ENCODE peak calls at places on chromosome 18, in four cellular contexts. One of them, this sample, is unnamed.

GRCh38 chr18:58529714-58530354 is 99.1 kb downstream of the ALPK2 start:
- DNase-seq in progenitor cell of endocrine pancreas: peak
- DNase-seq in omental fat pad: peak
- DNase-seq in PC-9: no peak
- DNase-seq in this sample: peak

GRCh38 chr18:57943723-57944122 is 100.3 kb upstream of the NEDD4L start:
- DNase-seq in progenitor cell of endocrine pancreas: no peak
- DNase-seq in PC-9: no peak
- DNase-seq in omental fat pad: no peak
- DNase-seq in this sample: no peak

GRCh38 chr18:2980607-2980923 is 32.4 kb downstream of the LPIN2 start:
- DNase-seq in PC-9: no peak
- DNase-seq in progenitor cell of endocrine pancreas: no peak
- DNase-seq in omental fat pad: no peak
- DNase-seq in this sample: no peak

GRCh38 chr18:50306944-50307343 is 19.5 kb upstream of the CXXC1 start:
- DNase-seq in PC-9: peak
- DNase-seq in progenitor cell of endocrine pancreas: no peak
- DNase-seq in omental fat pad: no peak
- DNase-seq in this sample: no peak

GRCh38 chr18:79625195-79625923 is 54.2 kb upstream of the CTDP1 start:
- DNase-seq in progenitor cell of endocrine pancreas: no peak
- DNase-seq in PC-9: no peak
- DNase-seq in omental fat pad: no peak
- DNase-seq in this sample: peak

GRCh38 chr18:78408623-78409022 is 571.0 kb upstream of the SALL3 start:
- DNase-seq in progenitor cell of endocrine pancreas: no peak
- DNase-seq in omental fat pad: no peak
- DNase-seq in PC-9: no peak
- DNase-seq in this sample: no peak

GRCh38 chr18:78629426-78629825 is 350.2 kb upstream of the SALL3 start:
- DNase-seq in omental fat pad: no peak
- DNase-seq in PC-9: no peak
- DNase-seq in progenitor cell of endocrine pancreas: no peak
- DNase-seq in this sample: no peak

GRCh38 chr18:47248610-47249343 is 2.7 kb downstream of the SKOR2 start:
- DNase-seq in progenitor cell of endocrine pancreas: no peak
- DNase-seq in PC-9: no peak
- DNase-seq in omental fat pad: no peak
- DNase-seq in this sample: no peak

GRCh38 chr18:58952303-58952702 is 87.6 kb downstream of the ZNF532 start:
- DNase-seq in progenitor cell of endocrine pancreas: no peak
- DNase-seq in PC-9: no peak
- DNase-seq in omental fat pad: no peak
- DNase-seq in this sample: no peak

GRCh38 chr18:45793295-45793965 is 32.0 kb upstream of the SIGLEC15 start:
- DNase-seq in omental fat pad: no peak
- DNase-seq in PC-9: peak
- DNase-seq in progenitor cell of endocrine pancreas: no peak
- DNase-seq in this sample: no peak

GRCh38 chr18:73791081-73791480 is 356.6 kb downstream of the FBXO15 start:
- DNase-seq in omental fat pad: no peak
- DNase-seq in PC-9: no peak
- DNase-seq in progenitor cell of endocrine pancreas: no peak
- DNase-seq in this sample: no peak

GRCh38 chr18:63150326-63150725 is 169.2 kb downstream of the BCL2 start:
- DNase-seq in omental fat pad: no peak
- DNase-seq in progenitor cell of endocrine pancreas: no peak
- DNase-seq in PC-9: no peak
- DNase-seq in this sample: no peak

GRCh38 chr18:364221-364620 is 96.4 kb upstream of the THOC1 start:
- DNase-seq in PC-9: no peak
- DNase-seq in progenitor cell of endocrine pancreas: no peak
- DNase-seq in omental fat pad: no peak
- DNase-seq in this sample: no peak

GRCh38 chr18:43627833-43628370 is 350.6 kb upstream of the SYT4 start:
- DNase-seq in omental fat pad: no peak
- DNase-seq in PC-9: no peak
- DNase-seq in progenitor cell of endocrine pancreas: no peak
- DNase-seq in this sample: no peak

GRCh38 chr18:13112982-13113381 is 105.6 kb upstream of the LDLRAD4 start:
- DNase-seq in progenitor cell of endocrine pancreas: peak
- DNase-seq in omental fat pad: no peak
- DNase-seq in PC-9: no peak
- DNase-seq in this sample: no peak

GRCh38 chr18:57787068-57787682 is 15.9 kb downstream of the ATP8B1 start:
- DNase-seq in progenitor cell of endocrine pancreas: no peak
- DNase-seq in omental fat pad: no peak
- DNase-seq in PC-9: no peak
- DNase-seq in this sample: no peak

GRCh38 chr18:11541179-11541578 is 68.2 kb upstream of the SLC35G4 start:
- DNase-seq in PC-9: no peak
- DNase-seq in omental fat pad: no peak
- DNase-seq in progenitor cell of endocrine pancreas: no peak
- DNase-seq in this sample: no peak

GRCh38 chr18:79935925-79936324 is 15.5 kb downstream of the SLC66A2 start:
- DNase-seq in PC-9: no peak
- DNase-seq in omental fat pad: peak
- DNase-seq in progenitor cell of endocrine pancreas: no peak
- DNase-seq in this sample: no peak

GRCh38 chr18:48547456-48548403 is 8.9 kb downstream of the CTIF start:
- DNase-seq in PC-9: peak
- DNase-seq in omental fat pad: no peak
- DNase-seq in progenitor cell of endocrine pancreas: no peak
- DNase-seq in this sample: no peak

GRCh38 chr18:62745089-62745751 is 29.9 kb downstream of the PHLPP1 start:
- DNase-seq in progenitor cell of endocrine pancreas: no peak
- DNase-seq in omental fat pad: no peak
- DNase-seq in PC-9: no peak
- DNase-seq in this sample: peak

GRCh38 chr18:79819064-79819725 is 21.5 kb downstream of the KCNG2 start:
- DNase-seq in progenitor cell of endocrine pancreas: no peak
- DNase-seq in omental fat pad: no peak
- DNase-seq in PC-9: no peak
- DNase-seq in this sample: no peak

GRCh38 chr18:77316641-77317040 is 67.0 kb downstream of the GALR1 start:
- DNase-seq in PC-9: no peak
- DNase-seq in progenitor cell of endocrine pancreas: no peak
- DNase-seq in omental fat pad: no peak
- DNase-seq in this sample: no peak

GRCh38 chr18:58349650-58350049 is 279.2 kb downstream of the ALPK2 start:
- DNase-seq in progenitor cell of endocrine pancreas: no peak
- DNase-seq in PC-9: no peak
- DNase-seq in omental fat pad: no peak
- DNase-seq in this sample: no peak

GRCh38 chr18:26635466-26635865 is 87.1 kb upstream of the KCTD1 start:
- DNase-seq in progenitor cell of endocrine pancreas: no peak
- DNase-seq in omental fat pad: no peak
- DNase-seq in PC-9: no peak
- DNase-seq in this sample: no peak

GRCh38 chr18:7273301-7273911 is 42.5 kb downstream of the LRRC30 start:
- DNase-seq in progenitor cell of endocrine pancreas: no peak
- DNase-seq in PC-9: no peak
- DNase-seq in omental fat pad: peak
- DNase-seq in this sample: no peak

GRCh38 chr18:26617151-26617554 is 68.8 kb upstream of the KCTD1 start:
- DNase-seq in omental fat pad: no peak
- DNase-seq in PC-9: peak
- DNase-seq in progenitor cell of endocrine pancreas: no peak
- DNase-seq in this sample: no peak

GRCh38 chr18:3211236-3211992 is 8.4 kb downstream of the MYOM1 start:
- DNase-seq in omental fat pad: no peak
- DNase-seq in progenitor cell of endocrine pancreas: no peak
- DNase-seq in PC-9: no peak
- DNase-seq in this sample: no peak

GRCh38 chr18:37565138-37565984 is at the start of gene CELF4:
- DNase-seq in PC-9: no peak
- DNase-seq in progenitor cell of endocrine pancreas: no peak
- DNase-seq in omental fat pad: no peak
- DNase-seq in this sample: no peak

GRCh38 chr18:3060667-3061580 is 48.0 kb upstream of the LPIN2 start:
- DNase-seq in PC-9: no peak
- DNase-seq in progenitor cell of endocrine pancreas: no peak
- DNase-seq in omental fat pad: no peak
- DNase-seq in this sample: peak

GRCh38 chr18:6820314-6820713 is 90.8 kb downstream of the ARHGAP28 start:
- DNase-seq in progenitor cell of endocrine pancreas: no peak
- DNase-seq in PC-9: no peak
- DNase-seq in omental fat pad: no peak
- DNase-seq in this sample: no peak

GRCh38 chr18:811192-812122 is 585 bp downstream of the YES1 start:
- DNase-seq in omental fat pad: no peak
- DNase-seq in progenitor cell of endocrine pancreas: peak
- DNase-seq in PC-9: no peak
- DNase-seq in this sample: no peak

DNA sequence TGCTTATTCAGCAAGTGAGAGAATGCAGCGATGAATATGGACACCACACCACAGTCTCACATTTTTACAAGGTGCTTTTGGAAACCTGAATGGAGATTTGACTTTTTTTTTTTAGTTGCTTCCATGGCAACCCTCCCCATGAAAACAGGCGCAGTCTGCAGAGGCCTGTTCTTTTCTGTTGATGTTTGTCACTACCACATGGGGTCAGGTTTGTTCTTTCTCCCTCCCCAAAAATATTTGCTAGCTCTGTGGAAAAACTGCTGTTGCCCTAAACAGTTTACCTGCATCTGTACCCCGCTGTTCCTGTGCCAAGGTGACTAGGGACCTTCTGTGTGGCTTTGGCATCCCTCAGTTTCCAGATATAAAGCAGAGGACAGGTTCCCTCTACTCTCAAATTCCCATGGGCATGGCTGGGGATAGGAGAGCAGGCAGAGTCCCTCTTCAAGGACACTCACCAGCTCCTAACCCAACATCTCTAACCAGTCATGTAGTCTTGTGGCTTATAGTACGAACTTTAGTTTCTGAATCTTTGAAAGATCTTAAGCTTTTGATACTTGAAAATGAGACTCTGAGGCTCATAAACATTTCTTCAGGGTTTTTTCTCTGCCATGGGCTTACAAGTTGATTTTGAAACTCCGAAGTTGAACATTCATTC is 14.7 kb upstream of the MAPRE2 start:
- DNase-seq in PC-9: no peak
- DNase-seq in omental fat pad: no peak
- DNase-seq in progenitor cell of endocrine pancreas: no peak
- DNase-seq in this sample: no peak
- TF ChIP-seq CTCF in PC-9: no peak
- TF ChIP-seq CTCF in omental fat pad: no peak
- TF ChIP-seq CTCF in progenitor cell of endocrine pancreas: no peak
- TF ChIP-seq CTCF in this sample: peak

GRCh38 chr18:24446453-24446852 is 14.0 kb upstream of the HRH4 start:
- DNase-seq in PC-9: no peak
- DNase-seq in omental fat pad: no peak
- DNase-seq in progenitor cell of endocrine pancreas: no peak
- DNase-seq in this sample: no peak

GRCh38 chr18:24443870-24444269 is 16.6 kb upstream of the HRH4 start:
- DNase-seq in PC-9: no peak
- DNase-seq in progenitor cell of endocrine pancreas: no peak
- DNase-seq in omental fat pad: no peak
- DNase-seq in this sample: no peak

GRCh38 chr18:24447961-24448360 is 12.5 kb upstream of the HRH4 start:
- DNase-seq in PC-9: no peak
- DNase-seq in omental fat pad: no peak
- DNase-seq in progenitor cell of endocrine pancreas: no peak
- DNase-seq in this sample: no peak

GRCh38 chr18:24446953-24447537 is 13.4 kb upstream of the HRH4 start:
- DNase-seq in PC-9: no peak
- DNase-seq in omental fat pad: no peak
- DNase-seq in progenitor cell of endocrine pancreas: no peak
- DNase-seq in this sample: no peak
- TF ChIP-seq CTCF in PC-9: peak
- TF ChIP-seq CTCF in omental fat pad: no peak
- TF ChIP-seq CTCF in progenitor cell of endocrine pancreas: no peak
- TF ChIP-seq CTCF in this sample: no peak

GRCh38 chr18:35707247-35707646 is 125.7 kb downstream of the GALNT1 start:
- DNase-seq in progenitor cell of endocrine pancreas: no peak
- DNase-seq in PC-9: no peak
- DNase-seq in omental fat pad: no peak
- DNase-seq in this sample: no peak
- TF ChIP-seq CTCF in progenitor cell of endocrine pancreas: no peak
- TF ChIP-seq CTCF in PC-9: no peak
- TF ChIP-seq CTCF in omental fat pad: no peak
- TF ChIP-seq CTCF in this sample: no peak

DNA sequence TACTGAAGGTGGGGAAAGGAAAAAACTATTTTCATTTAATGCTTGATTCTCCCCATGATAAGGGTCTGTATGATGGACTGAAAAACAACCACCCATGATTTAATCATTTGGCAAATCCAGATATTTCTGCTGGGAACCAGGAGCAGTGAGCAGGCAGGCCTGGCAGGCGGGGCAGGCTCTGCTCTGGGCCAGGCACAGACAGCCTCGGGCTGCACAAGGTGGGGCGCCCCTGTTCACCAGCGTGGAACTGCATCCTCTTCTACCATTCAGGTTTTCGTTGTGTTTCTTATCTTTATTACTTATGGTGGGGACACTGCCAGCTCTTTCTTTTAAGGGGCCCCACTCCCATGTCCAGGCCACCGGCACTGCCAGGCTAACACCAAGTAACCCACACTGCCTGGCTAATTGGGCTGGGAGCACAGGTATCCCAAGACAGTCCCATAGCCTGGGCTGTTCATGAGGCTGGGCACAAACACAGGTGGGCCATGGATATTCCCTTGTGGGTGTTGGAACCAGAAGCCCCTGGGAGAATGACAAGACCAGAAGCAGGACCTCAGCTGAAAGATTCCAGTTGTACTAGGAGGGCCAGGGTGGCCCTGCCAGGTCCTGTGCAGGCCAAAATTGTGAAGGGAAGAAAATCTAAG is 57.1 kb upstream of the RALBP1 start:
- DNase-seq in PC-9: no peak
- DNase-seq in progenitor cell of endocrine pancreas: no peak
- DNase-seq in omental fat pad: no peak
- DNase-seq in this sample: no peak
- TF ChIP-seq CTCF in PC-9: no peak
- TF ChIP-seq CTCF in progenitor cell of endocrine pancreas: no peak
- TF ChIP-seq CTCF in omental fat pad: no peak
- TF ChIP-seq CTCF in this sample: no peak

DNA sequence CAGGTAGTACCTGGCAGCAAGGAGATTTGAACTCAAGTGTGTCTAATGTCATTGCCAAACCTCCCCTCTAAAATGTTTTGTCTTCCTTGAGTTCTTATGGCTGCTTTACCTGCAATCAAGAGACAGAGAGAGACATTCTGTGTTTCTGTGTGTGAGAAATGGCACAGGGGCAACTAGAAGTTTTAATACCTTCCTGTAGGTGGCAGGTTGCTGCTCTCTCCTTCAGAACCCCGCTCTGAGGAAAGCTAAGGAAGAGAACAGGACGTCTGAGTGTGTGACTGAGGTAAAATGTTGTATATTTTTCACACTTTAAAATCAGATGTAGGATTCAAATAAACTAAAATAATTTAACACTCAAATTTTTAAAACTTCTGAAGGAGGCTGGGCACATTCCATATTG is 19.2 kb downstream of the DTNA start:
- DNase-seq in progenitor cell of endocrine pancreas: no peak
- DNase-seq in PC-9: no peak
- DNase-seq in omental fat pad: no peak
- DNase-seq in this sample: peak
- TF ChIP-seq CTCF in progenitor cell of endocrine pancreas: peak
- TF ChIP-seq CTCF in PC-9: peak
- TF ChIP-seq CTCF in omental fat pad: no peak
- TF ChIP-seq CTCF in this sample: peak